ENCODE peak calls at places on chromosomes 3 and 15, in eight cellular contexts. J is HEK293T; I is NCI-H345; Z is stimulated activated CD8-positive, alpha-beta memory T cell treated with anti-CD3 and anti-CD28 coated beads, Interleukin-2, amount 100 ng/mL, for 48 hours; K is HT1080; V is stimulated activated naive CD8-positive, alpha-beta T cell treated with anti-CD3 and anti-CD28 coated beads, Interleukin-15, amount 100 ng/mL, for 72 hours; O is GM13977; T is stimulated activated CD4-positive, alpha-beta T cell treated with anti-CD3 and anti-CD28 coated beads, Interleukin-4, amount 100 ng/mL, for 48 hours. R is an unnamed sample.

GRCh38 chr15:78034495-78035191 is 42.9 kb downstream of the TBC1D2B start:
- DNase-seq in K (no peak), V (peak), T (peak), I (no peak), Z (peak), O (peak), J (no peak), R (peak)

GRCh38 chr3:30352919-30353318 is 253.5 kb upstream of the TGFBR2 start:
- DNase-seq in I (no peak), T (no peak), V (no peak), O (no peak), K (no peak), J (no peak), Z (no peak), R (no peak)

GRCh38 chr3:99669879-99670555 is 31.6 kb downstream of the COL8A1 start:
- DNase-seq in O (no peak), K (no peak), T (no peak), I (no peak), Z (no peak), J (no peak), V (no peak), R (no peak)

GRCh38 chr3:110711851-110712396 is 359.7 kb upstream of the NECTIN3 start:
- DNase-seq in J (no peak), Z (no peak), V (no peak), T (no peak), O (no peak), K (peak), I (no peak), R (no peak)

GRCh38 chr15:34154725-34155204 is 52.9 kb downstream of the PGBD4 start:
- DNase-seq in I (no peak), T (no peak), V (no peak), K (peak), Z (no peak), O (no peak), J (no peak), R (no peak)

GRCh38 chr3:45778761-45779201 is 17.6 kb downstream of the SLC6A20 start:
- DNase-seq in Z (no peak), T (no peak), I (no peak), K (no peak), V (no peak), J (no peak), O (no peak), R (no peak)

GRCh38 chr3:184553385-184553784 is 8.2 kb upstream of the EPHB3 start:
- DNase-seq in V (no peak), J (no peak), T (no peak), K (no peak), O (no peak), Z (no peak), I (no peak), R (no peak)

GRCh38 chr3:190973760-190974159 is 111.3 kb upstream of the GMNC start:
- DNase-seq in I (no peak), T (no peak), J (no peak), O (no peak), Z (no peak), K (no peak), V (no peak), R (no peak)

GRCh38 chr15:72037321-72037720 is 80.6 kb downstream of the MYO9A start:
- DNase-seq in V (no peak), Z (no peak), J (no peak), O (no peak), K (peak), I (no peak), T (no peak), R (no peak)

GRCh38 chr3:170528731-170529130 is 57.1 kb downstream of the SLC7A14 start:
- DNase-seq in Z (no peak), K (no peak), J (no peak), I (no peak), V (no peak), T (no peak), O (no peak), R (no peak)

GRCh38 chr3:20669184-20669583 is 483.2 kb upstream of the SGO1 start:
- DNase-seq in Z (no peak), T (no peak), J (no peak), K (no peak), O (no peak), I (no peak), V (no peak), R (no peak)

GRCh38 chr15:78335985-78336384 is 4.2 kb upstream of the CRABP1 start:
- DNase-seq in K (no peak), Z (no peak), I (no peak), T (no peak), O (no peak), V (no peak), J (no peak), R (no peak)

GRCh38 chr3:128001576-128001975 is 50.7 kb upstream of the SEC61A1 start:
- DNase-seq in O (no peak), I (no peak), K (no peak), V (no peak), J (no peak), Z (no peak), T (no peak), R (no peak)

R was measured in GM12892.